ENCODE peak calls at places on chromosome X, in five cellular contexts. J is fibroblast of lung, R is mesendoderm, S is iPS DF 6.9, U is thyroid gland. B is an unnamed sample.

GRCh38 chrX:77595848-77596247 is 148.7 kb downstream of the FGF16 start:
- DNase-seq in J (peak), R (no peak), S (no peak), U (no peak), B (no peak)

GRCh38 chrX:131778269-131779218 is 234.7 kb downstream of the OR13H1 start:
- DNase-seq in J (no peak), R (peak), S (no peak), U (no peak), B (no peak)

GRCh38 chrX:144683247-144683646 is 564.1 kb upstream of the SPANXN1 start:
- DNase-seq in J (no peak), R (no peak), S (no peak), U (no peak), B (no peak)

GRCh38 chrX:81996166-81996565 is 794.3 kb downstream of the SH3BGRL start:
- DNase-seq in J (no peak), R (no peak), S (no peak), U (no peak), B (no peak)

GRCh38 chrX:150841466-150842197 is 56.8 kb downstream of the CD99L2 start:
- DNase-seq in J (peak), R (no peak), S (no peak), U (no peak), B (no peak)

GRCh38 chrX:14936561-14936960 is 63.3 kb downstream of the MOSPD2 start:
- DNase-seq in J (peak), R (peak), S (no peak), U (no peak), B (peak)

GRCh38 chrX:148567229-148567628 is 66.8 kb downstream of the AFF2 start:
- DNase-seq in J (peak), R (peak), S (no peak), U (no peak), B (peak)

GRCh38 chrX:101357166-101357795 is 8.7 kb upstream of the TIMM8A start:
- DNase-seq in J (peak), R (peak), S (no peak), U (no peak), B (no peak)

GRCh38 chrX:54358424-54359211 is 772 bp upstream of the WNK3 start:
- DNase-seq in J (peak), R (peak), S (peak), U (peak), B (no peak)

GRCh38 chrX:136754641-136755040 is 26.1 kb downstream of the ARHGEF6 start:
- DNase-seq in J (no peak), R (no peak), S (no peak), U (no peak), B (no peak)

GRCh38 chrX:140776320-140776719 is 66.8 kb downstream of the LINC00632 start:
- DNase-seq in J (no peak), R (no peak), S (no peak), U (no peak), B (no peak)

GRCh38 chrX:151448509-151448908 is 51.5 kb downstream of the VMA21 start:
- DNase-seq in J (no peak), R (no peak), S (no peak), U (no peak), B (no peak)

GRCh38 chrX:56025872-56026571 is 206.1 kb upstream of the KLF8 start:
- DNase-seq in J (no peak), R (no peak), S (no peak), U (peak), B (no peak)

GRCh38 chrX:31847773-31848172 is 775.9 kb upstream of the FTHL17 start:
- DNase-seq in J (no peak), R (no peak), S (no peak), U (no peak), B (no peak)

GRCh38 chrX:139831689-139832456 is 101.0 kb downstream of the ATP11C start:
- DNase-seq in J (peak), R (peak), S (no peak), U (no peak), B (no peak)

GRCh38 chrX:8304668-8305067 is 133.6 kb upstream of the VCX2 start:
- DNase-seq in J (no peak), R (no peak), S (no peak), U (no peak), B (no peak)

GRCh38 chrX:46759645-46759974 is 692 bp upstream of the SLC9A7 start:
- DNase-seq in J (peak), R (peak), S (no peak), U (peak), B (no peak)
- H3K27ac ChIP-seq in J (peak), R (no peak), S (no peak), U (no peak), B (no peak)

DNA sequence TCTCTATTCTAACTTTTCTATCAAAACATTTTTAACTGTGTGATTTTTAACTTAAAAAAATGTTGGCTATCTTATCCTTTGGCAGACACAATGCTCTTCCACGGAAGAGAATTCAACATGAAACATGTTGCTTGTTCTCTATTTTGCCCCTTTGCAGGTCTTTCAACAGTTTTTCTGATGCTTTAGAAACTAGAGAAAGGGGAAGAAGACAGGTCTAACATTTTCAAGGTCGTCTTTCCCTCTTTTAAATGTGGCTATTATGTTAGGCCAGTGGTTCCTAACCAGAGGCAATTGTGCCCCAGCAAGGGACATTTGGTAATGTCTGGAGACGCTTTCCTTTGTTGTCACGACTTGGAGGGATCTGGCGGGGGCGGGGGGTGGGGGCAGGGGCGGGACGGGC is 95.0 kb downstream of the SH3KBP1 start:
- DNase-seq in J (no peak), R (no peak), S (no peak), U (no peak), B (no peak)
- H3K4me3 ChIP-seq in J (no peak), R (no peak), S (no peak), U (no peak), B (no peak)

DNA sequence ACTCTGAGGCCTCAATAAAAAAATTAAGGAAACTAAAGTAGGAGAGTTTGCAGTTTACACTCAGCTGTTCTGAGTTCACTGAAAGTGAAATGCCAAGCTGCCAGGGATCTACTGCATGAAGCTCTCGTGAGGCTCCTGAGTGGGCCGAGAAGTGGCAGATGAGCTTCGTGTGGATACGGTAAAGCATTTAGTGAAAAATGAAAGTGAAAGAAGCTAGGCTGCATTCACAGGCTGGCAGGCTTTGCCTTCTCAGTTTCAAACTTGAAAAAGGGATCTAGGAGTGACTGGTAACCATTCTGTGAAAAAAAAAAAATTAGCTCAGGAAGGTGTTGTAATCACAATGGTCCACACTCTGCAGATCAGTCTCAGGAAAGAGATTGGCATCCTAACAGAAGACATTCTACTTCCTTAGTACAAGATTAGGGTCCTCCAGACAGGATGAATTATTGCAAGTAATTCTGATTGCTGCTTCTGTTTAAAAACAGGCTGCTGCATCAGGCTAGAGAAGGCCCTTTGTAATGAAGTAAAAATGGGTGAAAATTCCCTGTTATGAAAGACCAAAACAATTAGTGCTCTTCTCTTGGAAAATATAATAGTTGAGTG is 679.9 kb downstream of the RPA4 start:
- DNase-seq in J (peak), R (no peak), S (no peak), U (peak), B (peak)
- H3K27ac ChIP-seq in J (peak), R (no peak), S (no peak), U (peak), B (no peak)

GRCh38 chrX:153366119-153366518 is 32.2 kb downstream of the ZNF275 start:
- DNase-seq in J (no peak), R (no peak), S (no peak), U (no peak), B (no peak)

GRCh38 chrX:153366878-153367538 is 33.1 kb downstream of the ZNF275 start:
- DNase-seq in J (no peak), R (no peak), S (no peak), U (no peak), B (no peak)

GRCh38 chrX:153365670-153366069 is 31.7 kb downstream of the ZNF275 start:
- DNase-seq in J (no peak), R (no peak), S (no peak), U (no peak), B (no peak)

GRCh38 chrX:153357877-153358276 is 23.9 kb downstream of the ZNF275 start:
- DNase-seq in J (no peak), R (no peak), S (no peak), U (no peak), B (no peak)

GRCh38 chrX:153361781-153362397 is 27.9 kb downstream of the ZNF275 start:
- DNase-seq in J (no peak), R (no peak), S (no peak), U (no peak), B (no peak)
- H3K4me3 ChIP-seq in J (no peak), R (no peak), S (no peak), U (no peak), B (no peak)

DNA sequence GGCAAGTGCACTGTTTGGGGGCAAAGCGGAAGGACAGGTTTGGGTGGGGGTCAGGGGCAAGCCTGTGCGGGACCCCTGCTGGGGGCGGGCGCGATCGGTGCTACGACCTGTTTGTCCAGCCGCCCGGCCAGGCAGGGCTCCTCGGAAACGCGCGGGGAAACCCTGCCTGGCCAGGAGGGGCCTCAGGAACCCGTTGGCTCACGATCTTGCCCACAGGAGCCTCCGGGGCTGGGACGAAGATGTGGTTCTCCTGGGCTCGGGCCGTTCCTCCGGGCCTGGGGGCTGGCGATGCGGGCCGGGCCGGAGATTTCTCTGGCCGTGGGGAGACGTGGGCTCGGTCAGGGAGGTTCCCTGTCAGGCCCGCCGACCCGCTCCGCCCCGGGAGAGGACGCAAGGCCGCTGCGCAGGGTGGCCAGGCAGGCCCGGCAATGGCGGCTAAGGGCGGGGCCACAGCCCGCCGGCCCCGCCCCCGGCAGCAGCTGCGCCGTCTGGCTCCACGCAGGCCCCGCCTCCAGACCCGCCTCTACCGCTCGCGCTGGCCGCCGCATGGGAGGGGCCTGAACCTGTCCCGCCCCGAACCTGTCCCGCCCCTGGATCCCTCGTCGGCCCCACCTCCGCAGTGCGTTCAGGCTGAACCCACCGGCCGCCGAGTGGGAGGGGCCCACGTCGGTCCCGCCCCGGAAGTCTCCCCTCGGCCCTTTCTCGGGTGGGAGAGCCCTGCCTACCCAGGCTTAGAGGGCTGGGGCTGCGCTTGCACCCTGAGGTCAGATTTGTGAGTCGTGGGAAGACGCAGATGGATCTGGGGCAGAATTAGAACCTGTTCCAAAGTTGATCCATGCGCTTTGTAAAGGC is at the start of gene FAM3A:
- DNase-seq in J (peak), R (peak), S (no peak), U (peak), B (peak)
- H3K27ac ChIP-seq in J (peak), R (peak), S (no peak), U (peak), B (peak)

GRCh38 chrX:1496076-1496475 is 40.9 kb downstream of the P2RY8 start:
- DNase-seq in J (no peak), R (no peak), S (no peak), U (no peak), B (no peak)
- H3K4me3 ChIP-seq in J (no peak), R (no peak), S (no peak), U (no peak), B (no peak)

GRCh38 chrX:2502668-2503519 is 2.1 kb upstream of the DHRSX start:
- DNase-seq in J (peak), R (no peak), S (no peak), U (no peak), B (no peak)
- H3K27ac ChIP-seq in J (no peak), R (peak), S (no peak), U (no peak), B (no peak)

GRCh38 chrX:84187501-84188319 is at the start of gene RPS6KA6:
- DNase-seq in J (peak), R (peak), S (no peak), U (peak), B (peak)
- H3K4me3 ChIP-seq in J (peak), R (peak), S (peak), U (peak), B (peak)